ENCODE peak calls at places on chromosomes 7 and 10, in five cellular contexts. Z, K, I, T and P are unnamed samples.
A peak's percentile ranks its signal among the peaks of the same experiment; 100 is the strongest.

GRCh38 chr7:132155715-132156114 is 420.6 kb downstream of the PLXNA4 start:
- DNase-seq in Z (no peak), K (no peak), T (no peak), I (no peak), P (no peak)

GRCh38 chr10:87705339-87705738 is 45.7 kb downstream of the PAPSS2 start:
- DNase-seq in I (peak; percentile 66), Z (no peak), T (no peak), K (peak; percentile 32), P (no peak)

GRCh38 chr7:85175217-85175616 is 11.6 kb downstream of the SEMA3D start:
- DNase-seq in I (peak; percentile 79), T (no peak), K (peak; percentile 29), Z (no peak), P (no peak)

GRCh38 chr7:150384406-150385239 is 5.5 kb downstream of the ZNF775 start:
- DNase-seq in T (no peak), Z (no peak), K (no peak), I (no peak), P (no peak)

GRCh38 chr7:22853674-22854157 is 31.1 kb upstream of the TOMM7 start:
- DNase-seq in K (peak; percentile 34), T (no peak), Z (peak; percentile 36), I (no peak), P (no peak)

GRCh38 chr7:94394058-94394398 is 667 bp upstream of the COL1A2 start:
- DNase-seq in I (peak; percentile 75), T (no peak), K (peak; percentile 65), Z (no peak), P (no peak)

GRCh38 chr10:121312582-121312981 is 285.7 kb downstream of the FGFR2 start:
- DNase-seq in K (peak; percentile 31), Z (no peak), T (no peak), I (no peak), P (no peak)

GRCh38 chr10:110337906-110338305 is 33.2 kb upstream of the SMNDC1 start:
- DNase-seq in T (no peak), K (peak; percentile 53), I (no peak), Z (no peak), P (no peak)

GRCh38 chr7:23334482-23335056 is 35.4 kb downstream of the MALSU1 start:
- DNase-seq in I (peak; percentile 93), Z (no peak), T (peak; percentile 33), K (peak; percentile 94), P (no peak)

GRCh38 chr7:46934198-46934825 is 647.6 kb downstream of the TNS3 start:
- DNase-seq in Z (no peak), T (no peak), I (peak; percentile 31), K (peak; percentile 34), P (no peak)

GRCh38 chr7:149774237-149775175 is 1.1 kb upstream of the ZNF467 start:
- DNase-seq in I (no peak), T (no peak), Z (peak; percentile 30), K (peak; percentile 30), P (peak; percentile 25)

GRCh38 chr7:23389701-23390100 is 80.6 kb downstream of the IGF2BP3 start:
- DNase-seq in T (no peak), K (no peak), Z (no peak), I (no peak), P (no peak)

GRCh38 chr7:43649755-43650274 is 66.9 kb downstream of the STK17A start:
- DNase-seq in T (no peak), K (no peak), I (no peak), Z (peak; percentile 60), P (no peak)

GRCh38 chr7:74219416-74219815 is 9.6 kb downstream of the LAT2 start:
- DNase-seq in Z (no peak), I (no peak), T (no peak), K (no peak), P (no peak)

GRCh38 chr10:44965104-44965503 is 5.5 kb downstream of the RASSF4 start:
- DNase-seq in T (no peak), Z (no peak), I (no peak), K (no peak), P (no peak)

GRCh38 chr10:44961931-44962750 is 2.5 kb downstream of the RASSF4 start:
- DNase-seq in T (no peak), Z (no peak), I (no peak), K (no peak), P (no peak)

GRCh38 chr10:44963772-44964633 is 4.4 kb downstream of the RASSF4 start:
- DNase-seq in T (peak; percentile 28), Z (no peak), K (peak; percentile 47), I (peak; percentile 22), P (peak; percentile 92)

GRCh38 chr10:44961231-44961571 is 1.6 kb downstream of the RASSF4 start:
- DNase-seq in Z (no peak), T (no peak), I (no peak), K (no peak), P (no peak)

DNA sequence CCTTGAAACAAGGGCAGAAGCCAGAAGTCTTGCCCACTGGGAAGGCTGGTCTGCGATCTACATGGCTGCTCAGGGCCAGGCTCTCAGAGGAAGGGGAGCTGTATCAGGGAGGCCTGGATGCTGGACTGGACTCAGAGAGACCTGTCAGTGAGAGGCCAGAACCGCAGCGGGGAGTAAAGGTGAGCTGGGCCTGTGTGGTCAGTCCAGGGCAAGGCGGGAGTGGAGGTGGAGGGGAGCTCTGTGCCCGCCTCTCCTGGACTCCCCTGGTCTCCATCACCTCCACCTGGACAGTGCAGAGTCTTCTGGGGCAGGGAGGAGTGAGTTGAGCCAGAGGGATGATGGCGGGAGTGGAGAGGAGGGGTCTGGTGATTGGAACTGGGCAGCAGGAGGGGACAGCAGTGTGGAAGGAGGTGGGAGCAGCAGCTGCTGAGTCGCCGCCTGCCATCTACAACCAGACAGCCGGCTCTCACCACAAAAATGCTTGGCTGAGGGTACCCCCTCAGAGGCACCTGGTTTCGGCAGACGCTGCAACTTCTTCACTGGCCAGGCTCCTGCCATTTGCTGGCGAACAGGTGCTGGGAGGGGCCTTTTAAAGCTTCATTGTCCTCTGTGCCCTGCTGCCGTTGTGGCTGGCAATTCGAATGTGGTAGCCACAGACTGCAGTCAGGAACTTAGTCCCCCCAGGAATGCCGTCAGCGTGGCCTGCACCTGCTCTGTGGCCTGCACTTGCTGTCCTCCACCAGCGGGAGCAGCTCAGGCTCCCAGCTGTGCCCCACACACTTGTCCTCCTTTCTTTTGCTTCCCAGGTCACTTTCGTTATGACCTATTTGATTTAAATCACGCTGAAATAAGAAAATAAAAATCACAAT is 3.5 kb downstream of the RASSF4 start:
- DNase-seq in I (no peak), Z (peak; percentile 55), T (no peak), K (no peak), P (peak; percentile 89)
- H3K4me3 ChIP-seq in I (peak overlapping the region; percentile 88), Z (no peak overlapping the region), T (no peak overlapping the region), K (no peak overlapping the region), P (peak overlapping the region; percentile 9)

GRCh38 chr7:1380211-1380815 is 79.0 kb downstream of the MICALL2 start:
- DNase-seq in T (no peak), I (no peak), Z (no peak), K (no peak), P (no peak)

GRCh38 chr7:1378610-1379180 is 80.6 kb downstream of the MICALL2 start:
- DNase-seq in T (no peak), Z (no peak), I (no peak), K (no peak), P (no peak)

GRCh38 chr7:1377111-1377909 is 82.0 kb downstream of the MICALL2 start:
- DNase-seq in K (no peak), T (no peak), Z (no peak), I (no peak), P (no peak)

GRCh38 chr7:1380821-1381580 is 78.3 kb downstream of the MICALL2 start:
- DNase-seq in K (no peak), I (no peak), Z (no peak), T (no peak), P (no peak)

DNA sequence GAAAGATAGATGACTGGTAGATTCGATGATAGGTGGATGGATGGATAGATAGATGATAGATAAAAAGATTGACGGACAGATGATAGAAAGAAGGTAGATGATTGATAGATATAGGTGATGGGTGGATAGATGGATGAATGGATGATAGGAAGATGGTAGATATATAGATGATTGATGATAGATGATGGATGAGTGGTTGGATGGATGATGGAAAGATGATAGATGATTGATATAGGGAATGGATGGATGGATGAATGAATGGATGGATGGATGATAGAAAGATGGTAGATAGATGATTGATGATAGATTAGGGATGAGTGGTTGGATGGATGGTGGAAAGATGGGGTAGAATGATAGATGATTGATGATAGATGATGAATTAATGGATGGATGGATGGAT is 80.1 kb downstream of the MICALL2 start:
- DNase-seq in K (no peak), I (no peak), Z (no peak), T (no peak), P (no peak)
- H3K4me3 ChIP-seq in K (no peak overlapping the region), I (no peak overlapping the region), Z (no peak overlapping the region), T (no peak overlapping the region), P (no peak overlapping the region)

DNA sequence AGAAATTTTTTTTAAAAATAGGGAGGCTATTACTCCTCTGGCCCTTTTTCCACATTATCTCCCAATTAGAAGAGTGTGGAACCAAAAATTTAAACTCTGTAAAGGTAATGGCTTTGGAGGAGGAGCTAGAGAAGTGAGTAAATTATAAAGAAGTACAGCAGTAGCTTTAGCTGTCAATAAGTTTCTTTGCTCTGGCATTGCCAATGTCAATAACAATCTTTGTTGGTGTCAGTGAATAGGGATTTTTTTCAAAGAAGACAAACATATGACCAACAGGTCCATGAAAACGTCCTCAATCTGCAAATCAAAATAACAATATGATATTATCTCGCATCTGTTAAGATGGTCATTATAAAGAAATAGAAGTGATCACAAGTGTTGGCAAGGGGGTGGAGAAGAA is 227.1 kb upstream of the MBL2 start:
- DNase-seq in I (no peak), K (no peak), Z (no peak), T (no peak), P (no peak)
- H3K4me3 ChIP-seq in I (no peak overlapping the region), K (no peak overlapping the region), Z (no peak overlapping the region), T (no peak overlapping the region), P (no peak overlapping the region)

GRCh38 chr10:102408728-102409603 is 9.6 kb downstream of the PSD start:
- DNase-seq in K (peak; percentile 55), I (peak; percentile 87), Z (peak; percentile 64), T (peak; percentile 77), P (no peak)

GRCh38 chr10:102411341-102412255 is 7.0 kb downstream of the PSD start:
- DNase-seq in Z (no peak), K (no peak), T (no peak), I (no peak), P (no peak)

GRCh38 chr10:102410427-102411073 is 8.0 kb downstream of the PSD start:
- DNase-seq in T (peak; percentile 75), I (peak; percentile 66), K (peak; percentile 33), Z (no peak), P (no peak)

GRCh38 chr10:102408081-102408727 is 10.4 kb downstream of the PSD start:
- DNase-seq in T (no peak), I (no peak), K (no peak), Z (peak; percentile 47), P (no peak)

DNA sequence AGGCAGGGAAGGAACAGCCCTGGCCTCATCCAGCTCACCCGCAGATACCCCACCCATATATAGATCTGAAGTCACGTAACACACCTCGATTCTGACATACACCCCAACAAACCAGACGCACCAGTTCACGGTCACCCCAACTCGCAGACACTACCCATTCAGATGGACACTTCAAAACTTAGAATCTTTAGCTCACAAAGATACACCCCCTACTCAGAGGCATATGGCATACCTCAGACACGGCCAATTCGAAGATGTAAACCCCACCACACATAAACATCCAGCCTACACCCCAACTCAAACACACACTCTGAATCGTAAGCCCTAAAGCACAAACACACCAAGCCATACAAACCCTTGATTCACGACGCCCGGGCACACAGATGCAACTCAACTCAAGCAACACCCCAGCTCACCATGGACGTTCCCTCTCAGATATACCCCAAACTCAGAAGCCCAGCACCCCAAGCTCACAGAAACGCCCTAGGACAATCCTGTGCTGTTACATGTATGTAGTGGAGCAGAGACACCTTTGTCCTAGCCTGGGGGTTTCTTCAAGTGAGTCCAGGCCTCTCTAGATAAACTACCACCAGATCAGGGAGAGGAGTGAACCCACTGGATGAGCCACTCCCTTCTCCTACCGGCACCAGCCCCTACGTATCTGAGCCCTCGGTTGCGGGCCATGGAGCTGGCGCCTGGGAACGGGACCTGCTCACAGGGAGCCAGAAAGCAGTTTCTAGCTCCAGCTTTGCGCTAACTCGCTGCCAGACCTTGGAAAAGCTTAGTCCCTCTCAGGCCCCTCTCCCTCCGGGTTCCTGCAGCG is 8.8 kb downstream of the PSD start:
- DNase-seq in Z (no peak), K (no peak), T (peak; percentile 32), I (peak; percentile 44), P (no peak)
- H3K4me3 ChIP-seq in Z (peak overlapping the region; percentile 44), K (peak overlapping the region; percentile 7), T (peak overlapping the region; percentile 62), I (peak overlapping the region; percentile 26), P (no peak overlapping the region)